ENCODE peak calls at places on chromosome 3, in six cellular contexts. One of them, this sample, is unnamed.

GRCh38 chr3:24521306-24522154 is 26.9 kb upstream of the THRB start:
- DNase-seq in NCI-H748 treated with DMSO at 0.1 percent for 48 hours: peak
- DNase-seq in SW480: peak
- DNase-seq in LoVo: peak
- DNase-seq in GM20000: no peak
- DNase-seq in EH: peak
- DNase-seq in this sample: peak

GRCh38 chr3:188006726-188007393 is 147.1 kb upstream of the LPP start:
- DNase-seq in LoVo: no peak
- DNase-seq in NCI-H748 treated with DMSO at 0.1 percent for 48 hours: no peak
- DNase-seq in SW480: no peak
- DNase-seq in EH: no peak
- DNase-seq in GM20000: no peak
- DNase-seq in this sample: no peak

GRCh38 chr3:127546970-127547733 is 43.4 kb downstream of the TPRA1 start:
- DNase-seq in GM20000: peak
- DNase-seq in EH: no peak
- DNase-seq in NCI-H748 treated with DMSO at 0.1 percent for 48 hours: no peak
- DNase-seq in LoVo: no peak
- DNase-seq in SW480: no peak
- DNase-seq in this sample: no peak

GRCh38 chr3:122665226-122665786 is 15.3 kb upstream of the PARP14 start:
- DNase-seq in LoVo: no peak
- DNase-seq in NCI-H748 treated with DMSO at 0.1 percent for 48 hours: no peak
- DNase-seq in SW480: no peak
- DNase-seq in EH: no peak
- DNase-seq in GM20000: no peak
- DNase-seq in this sample: no peak

GRCh38 chr3:168914662-168915061 is 748.9 kb downstream of the MECOM start:
- DNase-seq in LoVo: no peak
- DNase-seq in SW480: no peak
- DNase-seq in GM20000: no peak
- DNase-seq in NCI-H748 treated with DMSO at 0.1 percent for 48 hours: no peak
- DNase-seq in EH: no peak
- DNase-seq in this sample: no peak

GRCh38 chr3:127448161-127448561 is 142.4 kb downstream of the TPRA1 start:
- DNase-seq in LoVo: no peak
- DNase-seq in NCI-H748 treated with DMSO at 0.1 percent for 48 hours: no peak
- DNase-seq in SW480: no peak
- DNase-seq in GM20000: no peak
- DNase-seq in EH: no peak
- DNase-seq in this sample: no peak

GRCh38 chr3:182235504-182235903 is 523.8 kb downstream of the SOX2 start:
- DNase-seq in GM20000: no peak
- DNase-seq in NCI-H748 treated with DMSO at 0.1 percent for 48 hours: no peak
- DNase-seq in EH: no peak
- DNase-seq in SW480: no peak
- DNase-seq in LoVo: no peak
- DNase-seq in this sample: no peak

GRCh38 chr3:17125738-17126137 is 241.0 kb downstream of the PLCL2 start:
- DNase-seq in SW480: no peak
- DNase-seq in EH: no peak
- DNase-seq in NCI-H748 treated with DMSO at 0.1 percent for 48 hours: no peak
- DNase-seq in GM20000: no peak
- DNase-seq in LoVo: no peak
- DNase-seq in this sample: no peak

GRCh38 chr3:16667633-16668032 is 62.4 kb upstream of the DAZL start:
- DNase-seq in GM20000: no peak
- DNase-seq in LoVo: no peak
- DNase-seq in NCI-H748 treated with DMSO at 0.1 percent for 48 hours: no peak
- DNase-seq in SW480: no peak
- DNase-seq in EH: peak
- DNase-seq in this sample: no peak

GRCh38 chr3:113018461-113019181 is 27.8 kb downstream of the GTPBP8 start:
- DNase-seq in EH: peak
- DNase-seq in LoVo: no peak
- DNase-seq in SW480: no peak
- DNase-seq in NCI-H748 treated with DMSO at 0.1 percent for 48 hours: no peak
- DNase-seq in GM20000: no peak
- DNase-seq in this sample: peak

GRCh38 chr3:11514191-11514770 is 129.4 kb downstream of the VGLL4 start:
- DNase-seq in GM20000: no peak
- DNase-seq in LoVo: no peak
- DNase-seq in NCI-H748 treated with DMSO at 0.1 percent for 48 hours: no peak
- DNase-seq in SW480: peak
- DNase-seq in EH: peak
- DNase-seq in this sample: peak

GRCh38 chr3:112013058-112013783 is 14.5 kb downstream of the TAGLN3 start:
- DNase-seq in LoVo: peak
- DNase-seq in EH: peak
- DNase-seq in SW480: peak
- DNase-seq in NCI-H748 treated with DMSO at 0.1 percent for 48 hours: no peak
- DNase-seq in GM20000: peak
- DNase-seq in this sample: peak

GRCh38 chr3:26623409-26624208 is 1.0 kb downstream of the LRRC3B start:
- DNase-seq in EH: no peak
- DNase-seq in LoVo: no peak
- DNase-seq in GM20000: no peak
- DNase-seq in SW480: no peak
- DNase-seq in NCI-H748 treated with DMSO at 0.1 percent for 48 hours: no peak
- DNase-seq in this sample: peak

GRCh38 chr3:43862470-43862869 is 171.7 kb downstream of the ABHD5 start:
- DNase-seq in EH: no peak
- DNase-seq in SW480: no peak
- DNase-seq in NCI-H748 treated with DMSO at 0.1 percent for 48 hours: no peak
- DNase-seq in GM20000: no peak
- DNase-seq in LoVo: no peak
- DNase-seq in this sample: no peak

GRCh38 chr3:172213168-172213567 is 173.8 kb downstream of the FNDC3B start:
- DNase-seq in EH: peak
- DNase-seq in GM20000: peak
- DNase-seq in LoVo: no peak
- DNase-seq in SW480: no peak
- DNase-seq in NCI-H748 treated with DMSO at 0.1 percent for 48 hours: no peak
- DNase-seq in this sample: peak

GRCh38 chr3:99934984-99935797 is 117.5 kb downstream of the CMSS1 start:
- DNase-seq in EH: no peak
- DNase-seq in GM20000: no peak
- DNase-seq in NCI-H748 treated with DMSO at 0.1 percent for 48 hours: no peak
- DNase-seq in SW480: no peak
- DNase-seq in LoVo: no peak
- DNase-seq in this sample: peak

GRCh38 chr3:52532517-52532837 is 1.2 kb downstream of the NT5DC2 start:
- DNase-seq in EH: peak
- DNase-seq in NCI-H748 treated with DMSO at 0.1 percent for 48 hours: no peak
- DNase-seq in GM20000: peak
- DNase-seq in SW480: no peak
- DNase-seq in LoVo: peak
- DNase-seq in this sample: peak

GRCh38 chr3:159844383-159844730 is 144.3 kb upstream of the IL12A start:
- DNase-seq in LoVo: no peak
- DNase-seq in EH: no peak
- DNase-seq in GM20000: no peak
- DNase-seq in NCI-H748 treated with DMSO at 0.1 percent for 48 hours: no peak
- DNase-seq in SW480: no peak
- DNase-seq in this sample: no peak

This sample was measured in hepatocyte.